ENCODE peak calls at places on chromosomes 3 and 15, in eight cellular contexts. T, L, V, H, B, Y, G and I are unnamed samples.
A peak's percentile ranks its signal among the peaks of the same experiment; 100 is the strongest.

GRCh38 chr3:129651316-129652202 is 45.1 kb upstream of the PLXND1 start:
- DNase-seq in B (no peak), H (no peak), V (no peak), Y (no peak), L (no peak), G (peak; percentile 75), T (no peak), I (no peak)

GRCh38 chr15:78102741-78103140 is 10.4 kb downstream of the SH2D7 start:
- DNase-seq in Y (peak; percentile 6), V (no peak), B (no peak), L (no peak), H (no peak), T (no peak), G (no peak), I (peak; percentile 59)

GRCh38 chr3:153958635-153959320 is 162.4 kb upstream of the ARHGEF26 start:
- DNase-seq in G (peak; percentile 15), Y (no peak), H (no peak), L (no peak), T (no peak), V (no peak), B (no peak), I (no peak)

GRCh38 chr3:99934984-99935797 is 117.5 kb downstream of the CMSS1 start:
- DNase-seq in G (peak; percentile 70), B (no peak), Y (no peak), H (no peak), L (no peak), T (no peak), V (no peak), I (no peak)

GRCh38 chr15:87639305-87640011 is 617.1 kb downstream of the NTRK3 start:
- DNase-seq in V (no peak), T (no peak), L (no peak), G (no peak), Y (no peak), B (no peak), H (no peak), I (no peak)

GRCh38 chr3:195204360-195205166 is 66.4 kb downstream of the XXYLT1 start:
- DNase-seq in L (peak; percentile 64), H (peak; percentile 58), B (no peak), Y (no peak), T (peak; percentile 24), V (no peak), G (peak; percentile 84), I (no peak)

GRCh38 chr3:141498592-141499223 is 11.9 kb downstream of the RASA2 start:
- DNase-seq in L (no peak), B (peak; percentile 51), H (no peak), Y (peak; percentile 68), V (peak; percentile 87), G (no peak), T (peak; percentile 62), I (no peak)

GRCh38 chr3:72754582-72754981 is 93.7 kb downstream of the SHQ1 start:
- DNase-seq in T (no peak), V (no peak), H (no peak), Y (no peak), G (no peak), L (no peak), B (no peak), I (no peak)

GRCh38 chr3:128870327-128870726 is 9.1 kb upstream of the ACAD9 start:
- DNase-seq in V (peak; percentile 11), L (no peak), H (no peak), G (no peak), T (no peak), B (no peak), Y (no peak), I (no peak)

GRCh38 chr3:110821586-110821985 is 250.0 kb upstream of the NECTIN3 start:
- DNase-seq in T (no peak), L (no peak), G (no peak), B (no peak), H (no peak), Y (no peak), V (no peak), I (no peak)

GRCh38 chr15:65611888-65612615 is 1.1 kb upstream of the INTS14 start:
- DNase-seq in T (no peak), L (no peak), G (no peak), V (no peak), H (no peak), Y (no peak), B (no peak), I (no peak)

GRCh38 chr15:82621970-82622369 is 25.2 kb downstream of the CPEB1 start:
- DNase-seq in L (no peak), Y (no peak), B (no peak), G (peak; percentile 1), T (no peak), V (no peak), H (no peak), I (no peak)
- TF ChIP-seq CTCF in L (no peak), Y (no peak), B (no peak), G (no peak), T (no peak), V (no peak), H (no peak), I (no peak)

GRCh38 chr3:160135850-160136249 is 89.4 kb upstream of the C3orf80 start:
- DNase-seq in T (no peak), B (no peak), V (no peak), G (no peak), L (no peak), H (no peak), Y (no peak), I (no peak)

GRCh38 chr3:160134454-160134853 is 90.8 kb upstream of the C3orf80 start:
- DNase-seq in L (no peak), Y (no peak), H (no peak), G (no peak), T (no peak), V (no peak), B (no peak), I (no peak)

GRCh38 chr3:160134964-160135363 is 90.3 kb upstream of the C3orf80 start:
- DNase-seq in V (no peak), Y (no peak), H (no peak), B (no peak), L (no peak), G (peak; percentile 84), T (no peak), I (no peak)

GRCh38 chr3:160132226-160132625 is 93.0 kb upstream of the C3orf80 start:
- DNase-seq in B (no peak), Y (no peak), H (no peak), G (no peak), V (no peak), T (no peak), L (no peak), I (no peak)

DNA sequence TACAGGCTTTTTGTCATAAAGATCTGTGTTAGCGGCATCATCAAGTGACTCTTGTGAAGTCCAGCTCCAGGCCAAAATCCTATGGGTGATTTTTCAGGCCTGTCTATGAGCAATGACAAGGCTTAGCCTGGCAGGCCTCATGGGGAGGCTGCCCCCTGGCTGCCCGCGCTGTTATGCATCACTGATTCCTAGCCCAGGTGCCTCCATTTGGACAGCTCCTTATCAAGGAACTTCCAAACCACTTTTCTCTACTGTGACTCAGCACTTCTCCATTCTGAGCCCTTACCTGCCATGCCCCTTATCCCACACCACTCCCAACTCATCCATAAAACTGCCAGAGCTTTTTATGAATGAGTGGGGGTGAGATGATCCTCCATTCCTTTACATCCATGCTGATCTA is 91.5 kb upstream of the C3orf80 start:
- DNase-seq in Y (no peak), B (no peak), L (no peak), H (no peak), T (no peak), V (no peak), G (no peak), I (no peak)
- TF ChIP-seq CTCF in Y (no peak), B (no peak), L (no peak), H (no peak), T (no peak), V (no peak), G (peak; percentile 27), I (peak; percentile 42)

GRCh38 chr3:104632521-104632920 is 734.2 kb upstream of the ALCAM start:
- DNase-seq in L (no peak), G (peak; percentile 21), H (no peak), V (no peak), B (no peak), T (no peak), Y (no peak), I (no peak)

GRCh38 chr3:104631254-104631653 is 735.5 kb upstream of the ALCAM start:
- DNase-seq in H (no peak), V (no peak), G (no peak), L (no peak), T (no peak), B (no peak), Y (no peak), I (no peak)

GRCh38 chr3:104632947-104633346 is 733.8 kb upstream of the ALCAM start:
- DNase-seq in H (no peak), L (no peak), V (no peak), T (no peak), Y (no peak), B (no peak), G (no peak), I (no peak)

GRCh38 chr3:104629038-104629437 is 737.7 kb upstream of the ALCAM start:
- DNase-seq in B (no peak), H (no peak), V (no peak), G (peak; percentile 55), Y (no peak), L (no peak), T (no peak), I (no peak)

DNA sequence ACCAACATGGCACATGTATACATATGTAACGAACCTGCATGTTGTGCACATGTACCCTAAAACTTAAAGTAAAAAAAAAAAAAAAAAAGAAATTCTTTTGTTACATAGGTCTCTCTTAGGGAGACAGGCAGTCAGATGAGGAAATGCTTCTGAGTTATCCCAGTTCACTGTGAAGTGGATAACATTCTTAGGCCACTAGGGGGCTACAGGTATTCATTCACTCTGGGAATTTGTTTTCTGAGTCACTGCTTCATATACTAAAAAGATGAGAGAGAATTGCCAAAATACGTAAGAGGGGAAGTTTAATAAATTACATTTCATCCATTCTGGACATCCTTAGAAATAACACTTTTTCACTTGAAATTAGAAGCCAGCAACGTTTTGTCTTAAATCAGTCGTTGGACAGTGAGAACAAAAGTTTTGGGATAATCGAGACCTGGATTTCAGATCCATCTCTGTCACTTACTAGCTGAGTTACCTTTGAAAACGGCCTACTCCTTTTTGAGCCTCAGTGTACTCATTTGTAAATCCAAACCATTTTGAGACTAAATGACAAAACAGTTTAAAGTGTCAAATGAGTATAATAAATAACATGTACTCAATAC is 738.4 kb upstream of the ALCAM start:
- DNase-seq in T (no peak), H (no peak), V (no peak), G (peak; percentile 78), Y (no peak), L (no peak), B (no peak), I (no peak)
- TF ChIP-seq CTCF in T (peak; percentile 57), H (peak; percentile 56), V (peak; percentile 41), G (peak; percentile 69), Y (peak; percentile 31), L (no peak), B (no peak), I (peak; percentile 87)

DNA sequence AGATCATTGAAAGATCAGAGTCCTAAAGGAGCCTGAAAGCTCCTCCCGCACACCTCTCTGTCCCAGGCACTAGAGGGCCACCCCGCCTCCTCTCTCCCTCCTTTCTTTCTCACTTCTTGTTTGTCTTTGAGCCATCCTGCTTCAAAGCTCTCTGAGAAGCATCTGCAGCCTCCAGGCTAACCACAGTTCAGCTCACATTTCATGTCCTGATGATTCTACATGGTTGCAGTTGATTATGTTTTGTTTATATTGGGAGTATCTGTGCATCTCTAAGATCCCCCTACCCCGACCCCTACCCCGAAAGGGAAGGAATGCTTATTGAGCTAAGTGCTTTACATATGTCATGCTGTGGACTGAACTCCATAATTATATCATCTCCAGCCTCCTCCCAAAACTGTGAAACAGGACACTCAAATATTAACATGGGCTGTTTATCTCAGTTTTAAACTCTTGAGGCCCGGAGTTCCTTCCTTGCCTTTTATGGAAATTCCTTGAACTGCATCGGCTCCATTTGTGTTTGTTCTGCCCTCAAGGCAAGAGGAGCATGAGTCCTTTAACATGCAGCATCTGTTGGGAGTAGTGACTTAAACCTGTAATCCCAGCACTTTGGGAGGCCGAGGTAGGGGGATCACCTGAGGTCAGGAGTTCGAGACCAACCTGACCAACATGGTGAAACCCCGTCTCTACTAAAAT is 30.9 kb downstream of the MGLL start:
- DNase-seq in B (no peak), T (peak; percentile 35), H (no peak), V (peak; percentile 63), G (peak; percentile 47), Y (peak; percentile 62), L (peak; percentile 80), I (no peak)
- TF ChIP-seq CTCF in B (no peak), T (peak; percentile 20), H (no peak), V (no peak), G (peak; percentile 33), Y (peak; percentile 50), L (no peak), I (peak; percentile 68)